ENCODE peak calls at places on chromosomes 4 and X, in five cellular contexts. U is SK-N-SH, Y is HepG2, B is IMR-90, F is GM12878. G is an unnamed sample.

GRCh38 chr4:111937368-111937767 is 207.9 kb upstream of the FAM241A start:
- DNase-seq in U (no peak), Y (peak), B (peak), F (no peak), G (no peak)

GRCh38 chrX:50081282-50081955 is 119.4 kb downstream of the AKAP4 start:
- DNase-seq in U (peak), Y (peak), B (peak), F (no peak), G (no peak)

GRCh38 chr4:119659576-119659975 is 31.0 kb upstream of the PDE5A start:
- DNase-seq in U (no peak), Y (peak), B (peak), F (no peak), G (no peak)

GRCh38 chrX:49753691-49754090 is 57.9 kb upstream of the PAGE1 start:
- DNase-seq in U (no peak), Y (no peak), B (no peak), F (no peak), G (no peak)

GRCh38 chr4:47002593-47002992 is 9.2 kb upstream of the GABRA4 start:
- DNase-seq in U (no peak), Y (no peak), B (peak), F (no peak), G (no peak)

GRCh38 chr4:95044204-95044848 is 286.6 kb downstream of the BMPR1B start:
- DNase-seq in U (no peak), Y (no peak), B (no peak), F (no peak), G (no peak)

GRCh38 chr4:159240690-159241089 is 137.8 kb downstream of the RAPGEF2 start:
- DNase-seq in U (no peak), Y (no peak), B (peak), F (no peak), G (no peak)

GRCh38 chr4:102438873-102439614 is 62.1 kb upstream of the NFKB1 start:
- DNase-seq in U (no peak), Y (peak), B (peak), F (no peak), G (no peak)

GRCh38 chr4:101205878-101206277 is 141.4 kb downstream of the PPP3CA start:
- DNase-seq in U (no peak), Y (no peak), B (peak), F (peak), G (no peak)

GRCh38 chrX:53379008-53379710 is 43.3 kb downstream of the SMC1A start:
- DNase-seq in U (no peak), Y (no peak), B (no peak), F (no peak), G (no peak)

GRCh38 chrX:53379747-53380146 is 42.7 kb downstream of the SMC1A start:
- DNase-seq in U (no peak), Y (no peak), B (no peak), F (no peak), G (no peak)

GRCh38 chrX:53383376-53384087 is 38.9 kb downstream of the SMC1A start:
- DNase-seq in U (no peak), Y (peak), B (no peak), F (no peak), G (no peak)
- TF ChIP-seq MXI1 in U (no peak), Y (no peak), B (no peak), F (no peak), G (no peak)

DNA sequence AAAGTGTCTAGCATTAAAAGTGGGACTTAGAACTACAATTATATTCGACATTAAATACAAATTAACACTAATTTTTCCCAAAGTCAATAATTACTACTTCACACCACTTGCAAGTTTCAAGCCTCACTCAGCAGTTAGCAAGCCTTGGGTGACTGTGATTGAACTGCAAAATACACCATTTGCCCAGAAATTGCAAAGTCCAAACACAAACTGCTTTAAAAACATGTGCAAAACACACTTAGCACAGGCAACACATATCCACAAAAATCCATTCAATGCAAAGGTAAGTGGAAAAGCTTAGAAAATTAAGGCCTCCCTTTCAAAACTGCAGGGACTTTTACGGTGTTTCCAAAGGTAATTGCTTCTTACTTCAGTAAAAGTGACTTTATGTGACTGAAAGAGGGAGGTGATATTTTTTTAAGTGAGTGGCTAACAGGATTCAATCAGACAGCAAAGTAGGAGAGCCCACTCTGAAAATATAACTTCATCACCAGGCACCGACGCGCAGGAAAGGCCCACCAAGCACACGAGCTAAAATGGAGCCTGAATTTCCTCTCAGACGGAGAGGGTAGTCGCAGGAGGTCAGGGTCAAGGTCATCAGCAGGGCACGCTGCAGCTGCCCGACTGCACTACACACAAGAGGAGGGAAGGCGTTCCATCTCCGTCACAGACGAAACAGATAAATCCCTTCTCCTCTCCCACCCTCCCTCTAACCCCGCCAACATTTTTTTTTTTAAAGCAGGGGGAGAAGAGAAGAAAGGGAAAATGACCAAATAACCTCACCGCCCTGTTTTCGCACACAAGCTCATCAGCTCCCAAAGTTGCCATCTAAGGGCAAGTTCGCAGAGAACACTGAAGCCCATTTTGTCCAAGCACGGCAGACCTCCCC is 3.1 kb downstream of the ZNF827 start:
- DNase-seq in U (peak), Y (peak), B (no peak), F (peak), G (no peak)
- TF ChIP-seq MXI1 in U (no peak), Y (no peak), B (no peak), F (no peak), G (no peak)

GRCh38 chr4:88240297-88240714 is 44.1 kb downstream of the PPM1K start:
- DNase-seq in U (no peak), Y (no peak), B (no peak), F (no peak), G (no peak)

GRCh38 chr4:88244821-88245579 is 39.4 kb downstream of the PPM1K start:
- DNase-seq in U (no peak), Y (no peak), B (no peak), F (no peak), G (no peak)

GRCh38 chr4:88244056-88244455 is 40.3 kb downstream of the PPM1K start:
- DNase-seq in U (no peak), Y (no peak), B (no peak), F (no peak), G (no peak)

GRCh38 chr4:88246600-88246999 is 37.8 kb downstream of the PPM1K start:
- DNase-seq in U (no peak), Y (peak), B (no peak), F (no peak), G (no peak)

DNA sequence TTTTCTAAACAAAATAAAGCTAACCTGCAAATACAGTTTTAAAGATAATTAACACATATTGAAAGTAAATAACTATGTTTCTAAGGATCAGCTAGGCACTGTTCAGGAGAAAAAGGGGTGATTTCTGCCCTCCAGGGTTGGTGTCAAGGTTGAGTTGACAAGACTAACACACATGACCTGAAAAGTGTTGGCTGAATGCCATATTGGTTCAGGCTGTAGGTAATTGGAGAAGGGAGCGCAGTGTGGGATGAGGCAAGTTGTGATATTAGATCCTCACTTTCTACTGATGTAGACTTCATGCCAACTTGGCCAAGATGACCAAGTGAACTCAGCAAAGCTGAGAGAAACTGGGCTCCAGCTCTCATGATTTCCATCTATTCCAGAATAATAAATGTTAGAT is 42.2 kb downstream of the PPM1K start:
- DNase-seq in U (no peak), Y (peak), B (no peak), F (no peak), G (no peak)
- TF ChIP-seq MXI1 in U (no peak), Y (no peak), B (no peak), F (no peak), G (no peak)

GRCh38 chr4:124095596-124095995 is 616.9 kb downstream of the ANKRD50 start:
- DNase-seq in U (no peak), Y (no peak), B (peak), F (no peak), G (no peak)

GRCh38 chr4:124090007-124090406 is 622.5 kb downstream of the ANKRD50 start:
- DNase-seq in U (no peak), Y (no peak), B (no peak), F (no peak), G (no peak)

GRCh38 chr4:124097447-124097846 is 615.1 kb downstream of the ANKRD50 start:
- DNase-seq in U (no peak), Y (peak), B (no peak), F (no peak), G (no peak)

GRCh38 chr4:124096290-124096689 is 616.2 kb downstream of the ANKRD50 start:
- DNase-seq in U (no peak), Y (peak), B (no peak), F (no peak), G (no peak)

DNA sequence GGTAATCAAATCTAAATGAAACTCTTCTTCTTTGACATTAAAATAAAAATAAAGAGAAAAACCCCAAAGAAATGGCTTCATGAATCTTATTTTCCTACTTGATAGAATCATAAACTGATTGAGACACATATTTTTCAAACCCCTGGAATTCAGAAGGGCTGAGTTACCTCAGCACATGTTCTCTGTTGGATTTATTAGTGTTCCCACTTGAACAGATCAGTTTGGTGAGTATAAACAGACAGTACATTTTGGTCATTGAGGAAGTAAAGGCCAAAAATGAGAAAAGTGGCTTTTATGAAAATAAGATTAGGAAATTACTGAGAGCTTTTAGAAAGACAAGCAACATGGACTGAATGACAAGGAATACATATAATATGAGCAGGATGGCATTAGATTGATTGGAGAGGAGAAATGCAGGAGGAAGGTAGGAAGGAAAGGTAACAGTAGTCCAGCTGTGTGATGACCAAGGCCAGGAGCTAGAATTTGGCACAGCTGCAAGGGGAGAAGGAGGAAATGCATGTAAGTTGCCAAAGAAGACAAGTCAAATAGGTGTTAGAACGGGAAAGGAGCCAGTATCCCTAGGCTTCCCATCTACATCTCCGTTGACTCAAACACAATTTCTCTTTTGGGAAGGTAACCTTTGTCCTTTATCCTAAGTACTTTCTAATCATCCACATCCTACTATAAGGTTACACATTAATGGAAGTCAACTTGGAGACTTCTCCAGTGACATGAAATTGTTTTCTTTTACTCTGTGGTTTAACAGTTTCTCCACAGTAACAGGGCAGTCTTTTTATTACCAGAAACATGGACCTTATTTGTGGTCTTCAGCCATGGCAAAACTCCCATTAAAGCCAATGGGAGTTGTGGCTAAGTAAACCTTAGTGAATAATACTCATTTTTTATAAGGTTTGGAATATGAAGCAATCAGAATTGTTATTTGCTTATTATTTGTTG is 620.2 kb downstream of the ANKRD50 start:
- DNase-seq in U (no peak), Y (no peak), B (no peak), F (no peak), G (no peak)
- TF ChIP-seq MXI1 in U (no peak), Y (no peak), B (no peak), F (no peak), G (no peak)

GRCh38 chr4:110009526-110009925 is 96.8 kb downstream of the EGF start:
- DNase-seq in U (no peak), Y (no peak), B (no peak), F (no peak), G (no peak)

GRCh38 chr4:110007217-110007616 is 94.5 kb downstream of the EGF start:
- DNase-seq in U (no peak), Y (peak), B (no peak), F (no peak), G (no peak)

GRCh38 chr4:110008540-110008939 is 95.9 kb downstream of the EGF start:
- DNase-seq in U (no peak), Y (no peak), B (no peak), F (no peak), G (no peak)

GRCh38 chr4:110003401-110004187 is 90.9 kb downstream of the EGF start:
- DNase-seq in U (no peak), Y (no peak), B (no peak), F (no peak), G (no peak)

DNA sequence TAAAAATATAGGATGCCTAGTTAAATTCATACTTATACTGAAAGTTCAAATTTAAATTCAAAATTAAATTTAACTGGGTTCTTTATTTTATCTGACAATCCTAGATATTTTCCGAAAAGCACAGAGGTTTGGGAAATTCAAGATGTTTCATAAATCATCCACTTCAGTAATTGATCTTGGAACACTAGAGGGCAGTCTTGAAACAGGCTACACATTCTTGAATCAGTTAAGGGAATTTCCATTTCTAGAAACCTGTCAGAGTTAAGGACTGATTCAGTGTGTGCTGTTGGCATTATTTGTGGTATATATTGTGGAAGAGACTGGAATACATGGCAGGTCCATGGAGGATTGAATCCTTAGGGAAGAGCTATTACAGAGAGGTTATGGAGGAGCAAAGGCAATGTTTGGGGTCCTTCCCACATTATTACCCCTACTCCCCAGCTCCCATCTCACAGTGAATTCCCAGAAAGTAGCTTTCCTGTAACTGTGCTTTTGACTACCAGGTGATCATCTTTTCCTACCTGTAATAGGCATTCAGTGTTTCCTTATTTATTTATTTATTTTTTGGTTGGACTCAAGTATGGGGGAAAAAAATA is 92.9 kb downstream of the EGF start:
- DNase-seq in U (peak), Y (peak), B (peak), F (peak), G (peak)
- TF ChIP-seq MXI1 in U (no peak), Y (no peak), B (no peak), F (no peak), G (no peak)

GRCh38 chrX:26262121-26262523 is 46.2 kb downstream of the MAGEB5 start:
- DNase-seq in U (no peak), Y (no peak), B (peak), F (no peak), G (no peak)
- TF ChIP-seq MXI1 in U (no peak), Y (no peak), B (no peak), F (no peak), G (no peak)